ENCODE peak calls at places on chromosomes 11 and 22, in six cellular contexts. P is spleen, I is upper lobe of right lung, K is neural progenitor cell, C is esophagus squamous epithelium, U is GM12878. G is an unnamed sample.

GRCh38 chr22:31575190-31575589 is 78.9 kb downstream of the SFI1 start:
- DNase-seq in I (no peak), K (no peak), P (no peak), C (no peak), U (no peak), G (no peak)

GRCh38 chr11:87290304-87290922 is 252.7 kb downstream of the TMEM135 start:
- DNase-seq in C (no peak), K (peak; percentile 76), I (no peak), U (no peak), P (no peak), G (no peak)

GRCh38 chr22:37403267-37403960 is 23.9 kb downstream of the ELFN2 start:
- DNase-seq in K (peak; percentile 90), I (no peak), C (no peak), P (no peak), U (no peak), G (no peak)

GRCh38 chr11:67795746-67796145 is 121.3 kb upstream of the ALDH3B2 start:
- DNase-seq in K (no peak), P (no peak), U (no peak), C (no peak), I (no peak), G (no peak)

GRCh38 chr22:29003975-29004646 is 57.5 kb downstream of the C22orf31 start:
- DNase-seq in K (peak; percentile 49), C (no peak), U (no peak), I (no peak), P (no peak), G (no peak)

GRCh38 chr22:49513358-49513851 is 314.3 kb downstream of the BRD1 start:
- DNase-seq in U (no peak), C (no peak), K (no peak), P (no peak), I (no peak), G (no peak)

GRCh38 chr11:36306888-36307287 is 10.8 kb downstream of the PRR5L start:
- DNase-seq in P (no peak), K (peak; percentile 66), C (no peak), I (no peak), U (no peak), G (no peak)

GRCh38 chr22:43883012-43883661 is 8.7 kb downstream of the PNPLA5 start:
- DNase-seq in C (no peak), I (peak; percentile 52), P (peak; percentile 56), U (no peak), K (peak; percentile 90), G (peak; percentile 36)

GRCh38 chr11:86101493-86101892 is 32.6 kb upstream of the PICALM start:
- DNase-seq in C (no peak), K (no peak), P (no peak), I (no peak), U (no peak), G (no peak)

GRCh38 chr11:89436071-89436470 is 55.1 kb downstream of the NOX4 start:
- DNase-seq in I (no peak), U (no peak), K (peak; percentile 35), C (no peak), P (no peak), G (peak; percentile 15)

GRCh38 chr22:27949421-27949820 is 30.4 kb upstream of the PITPNB start:
- DNase-seq in K (no peak), P (no peak), I (no peak), U (no peak), C (no peak), G (no peak)

GRCh38 chr11:11243790-11244469 is 109.1 kb downstream of the CSNK2A3 start:
- DNase-seq in I (no peak), U (no peak), P (no peak), K (peak; percentile 82), C (no peak), G (peak; percentile 34)

GRCh38 chr11:35845860-35846259 is 98.0 kb upstream of the LDLRAD3 start:
- DNase-seq in I (no peak), U (no peak), K (no peak), C (no peak), P (no peak), G (no peak)

GRCh38 chr11:6544921-6545850 is 48.1 kb downstream of the DNHD1 start:
- DNase-seq in K (no peak), C (no peak), I (peak; percentile 48), P (peak; percentile 40), U (no peak), G (no peak)

GRCh38 chr11:36684840-36685800 is 87.1 kb upstream of the RAG2 start:
- DNase-seq in P (no peak), C (no peak), U (no peak), K (no peak), I (no peak), G (no peak)

GRCh38 chr11:66561975-66562248 is 6.5 kb downstream of the CTSF start:
- DNase-seq in U (no peak), I (no peak), P (no peak), K (no peak), C (no peak), G (no peak)
- H3K27me3 ChIP-seq in U (no peaks in the 10 kb centered on the region), I (peaks cover 5% of the 10 kb centered on the region), P (peaks cover 30% of the 10 kb centered on the region), K (no peaks in the 10 kb centered on the region), C (no peaks in the 10 kb centered on the region), G (no peaks in the 10 kb centered on the region)

GRCh38 chr22:18091916-18092526 is 14.2 kb downstream of the PEX26 start:
- DNase-seq in P (no peak), U (no peak), K (no peak), I (no peak), C (no peak), G (peak; percentile 81)
- TF ChIP-seq CTCF in P (no peak), U (no peak), K (no peak), I (peak; percentile 17), C (no peak), G (peak; percentile 17)

GRCh38 chr11:17693531-17693930 is 25.8 kb upstream of the MYOD1 start:
- DNase-seq in P (no peak), C (no peak), U (no peak), K (no peak), I (no peak), G (no peak)
- H3K27me3 ChIP-seq in P (peaks cover 58% of the 10 kb centered on the region), C (no peaks in the 10 kb centered on the region), U (peaks cover 4% of the 10 kb centered on the region), K (peaks cover 82% of the 10 kb centered on the region), I (peaks cover 55% of the 10 kb centered on the region), G (no peaks in the 10 kb centered on the region)

DNA sequence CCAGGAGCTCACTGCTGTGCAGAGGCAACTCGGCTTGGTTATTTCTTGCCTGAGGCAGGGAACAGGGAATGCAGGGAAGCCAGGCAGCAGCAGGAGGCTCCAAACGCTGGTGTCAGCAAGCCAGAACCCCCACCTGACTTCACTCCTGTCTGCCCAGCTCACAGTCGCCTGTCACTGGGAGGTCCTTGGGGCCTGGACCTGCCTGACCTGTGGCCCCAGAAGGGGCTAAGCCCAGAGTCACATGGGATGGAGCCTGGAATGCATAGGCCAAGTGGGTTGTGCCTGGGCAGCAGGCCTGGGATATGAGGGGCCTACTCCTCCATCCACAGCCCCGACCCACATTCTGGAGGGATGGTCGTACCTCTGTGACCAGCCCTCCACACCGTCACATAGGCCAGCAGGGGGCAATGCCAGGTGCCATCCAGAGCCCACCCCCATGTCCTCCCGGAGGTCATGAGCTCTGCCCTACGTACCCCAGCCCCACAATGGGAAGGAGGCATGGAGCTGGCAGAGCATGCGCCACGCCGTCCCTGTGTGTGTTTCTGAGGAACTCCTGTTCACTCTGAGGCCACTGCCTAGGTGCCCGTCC is 5.2 kb downstream of the RASSF7 start:
- DNase-seq in C (no peak), I (no peak), P (peak; percentile 75), U (no peak), K (no peak), G (no peak)
- TF ChIP-seq CTCF in C (no peak), I (no peak), P (no peak), U (no peak), K (no peak), G (no peak)

DNA sequence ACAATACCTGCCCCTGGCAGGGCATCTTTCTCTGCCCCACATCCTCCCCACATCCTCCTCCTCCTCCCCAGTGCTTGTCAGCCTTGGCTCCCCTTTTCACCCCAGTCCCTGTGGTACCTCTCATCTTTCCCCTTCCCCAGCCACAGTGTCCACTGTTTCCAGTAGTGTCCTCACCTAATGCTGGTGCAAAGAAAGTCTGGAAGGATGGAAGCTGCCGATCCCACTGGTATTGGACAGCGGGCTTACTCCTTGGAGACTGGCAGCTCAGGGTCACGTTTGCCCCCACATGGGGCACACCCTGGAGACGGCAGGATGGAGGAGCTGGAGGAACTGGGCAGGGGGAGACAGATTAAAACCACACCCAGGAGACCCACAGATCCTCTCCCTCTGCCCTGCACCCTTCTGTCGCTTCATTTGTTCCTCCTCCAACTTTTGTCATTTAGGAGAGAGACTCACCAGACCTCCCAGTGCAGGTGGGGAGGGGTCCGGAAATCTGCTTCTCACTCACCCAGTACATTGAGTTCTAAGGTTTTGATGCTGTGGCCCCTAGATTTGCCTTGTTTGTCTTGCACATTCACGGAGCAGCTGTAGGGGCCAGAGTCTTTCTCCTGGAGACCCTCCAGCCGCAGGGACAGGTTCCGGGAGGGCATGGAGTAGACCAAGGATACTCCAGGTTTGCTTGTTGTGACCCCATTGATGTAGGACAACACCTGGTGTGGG is 4.1 kb upstream of the VSIG2 start:
- DNase-seq in K (no peak), I (no peak), C (no peak), P (no peak), U (no peak), G (no peak)
- H3K27me3 ChIP-seq in K (peaks cover 88% of the 10 kb centered on the region), I (peaks cover 22% of the 10 kb centered on the region), C (peaks cover 6% of the 10 kb centered on the region), P (peaks cover 42% of the 10 kb centered on the region), U (no peaks in the 10 kb centered on the region), G (peaks cover 18% of the 10 kb centered on the region)

GRCh38 chr11:1807628-1807995 is 27.2 kb upstream of the SYT8 start:
- DNase-seq in C (no peak), I (no peak), P (no peak), U (no peak), K (no peak), G (no peak)
- TF ChIP-seq CTCF in C (no peak), I (peak; percentile 6), P (no peak), U (no peak), K (peak; percentile 27), G (no peak)

G was measured in psoas muscle.